ENCODE peak calls at places on chromosomes 7 and 10, in nine cellular contexts. Z, Q, G, X, P, B, A, M and D are unnamed samples.

GRCh38 chr10:101569838-101570763 is 18.0 kb downstream of the POLL start:
- DNase-seq in Z (peak; percentile 81), Q (peak; percentile 95), G (peak; percentile 77), X (peak; percentile 74), P (peak; percentile 91), B (peak; percentile 58), A (peak; percentile 64), M (peak; percentile 76), D (peak; percentile 67)

GRCh38 chr7:85595639-85596268 is 408.9 kb upstream of the SEMA3D start:
- DNase-seq in Z (peak; percentile 49), Q (no peak), G (no peak), X (no peak), P (no peak), B (no peak), A (no peak), M (no peak), D (peak; percentile 47)

GRCh38 chr7:144824360-144824759 is 11.5 kb downstream of the TPK1 start:
- DNase-seq in Z (no peak), Q (no peak), G (no peak), X (no peak), P (no peak), B (peak; percentile 79), A (no peak), M (no peak), D (peak; percentile 81)

GRCh38 chr10:91592282-91593020 is 40.4 kb downstream of the PPP1R3C start:
- DNase-seq in Z (no peak), Q (no peak), G (no peak), X (no peak), P (no peak), B (peak; percentile 87), A (no peak), M (no peak), D (no peak)

GRCh38 chr10:60209874-60210584 is 179.6 kb downstream of the ANK3 start:
- DNase-seq in Z (peak; percentile 11), Q (no peak), G (no peak), X (no peak), P (no peak), B (no peak), A (no peak), M (no peak), D (no peak)

GRCh38 chr7:184768-185264 is 7.6 kb upstream of the FAM20C start:
- DNase-seq in Z (no peak), Q (no peak), G (no peak), X (no peak), P (no peak), B (peak; percentile 87), A (no peak), M (no peak), D (no peak)

GRCh38 chr10:26448706-26449435 is 10.7 kb downstream of the APBB1IP start:
- DNase-seq in Z (no peak), Q (peak; percentile 81), G (peak; percentile 41), X (peak; percentile 68), P (peak; percentile 76), B (no peak), A (peak; percentile 48), M (no peak), D (no peak)

GRCh38 chr7:97555845-97556431 is 175.9 kb upstream of the TAC1 start:
- DNase-seq in Z (no peak), Q (no peak), G (no peak), X (no peak), P (no peak), B (peak; percentile 2), A (no peak), M (no peak), D (no peak)

GRCh38 chr10:102222798-102223197 is 3.3 kb upstream of the ELOVL3 start:
- DNase-seq in Z (peak; percentile 41), Q (no peak), G (no peak), X (no peak), P (no peak), B (no peak), A (no peak), M (no peak), D (no peak)

GRCh38 chr7:15326044-15326644 is 235.7 kb downstream of the AGMO start:
- DNase-seq in Z (peak; percentile 29), Q (no peak), G (no peak), X (peak; percentile 39), P (no peak), B (peak; percentile 52), A (no peak), M (no peak), D (peak; percentile 50)

GRCh38 chr10:44930904-44931620 is 19.9 kb downstream of the TMEM72 start:
- DNase-seq in Z (no peak), Q (no peak), G (no peak), X (no peak), P (no peak), B (no peak), A (no peak), M (no peak), D (no peak)